ENCODE peak calls at places on chromosome 20, in six cellular contexts. F, X, B, M, N and U are unnamed samples.

GRCh38 chr20:46167080-46167479 is 49.0 kb downstream of the CD40 start:
- DNase-seq in F (no peak), X (no peak), B (no peak), M (no peak), N (no peak), U (no peak)

GRCh38 chr20:58800134-58800650 is 50.5 kb downstream of the GNAS-AS1 start:
- DNase-seq in F (peak; percentile 80), X (no peak), B (no peak), M (no peak), N (no peak), U (no peak)

GRCh38 chr20:40452758-40453157 is 236.3 kb downstream of the MAFB start:
- DNase-seq in F (no peak), X (no peak), B (no peak), M (no peak), N (no peak), U (no peak)

GRCh38 chr20:1712634-1713625 is 55.4 kb upstream of the SIRPG start:
- DNase-seq in F (no peak), X (no peak), B (no peak), M (no peak), N (peak; percentile 41), U (no peak)

GRCh38 chr20:58518387-58518786 is 3.2 kb upstream of the APCDD1L start:
- DNase-seq in F (no peak), X (no peak), B (no peak), M (no peak), N (no peak), U (no peak)

GRCh38 chr20:32436968-32437367 is 78.8 kb downstream of the ASXL1 start:
- DNase-seq in F (peak; percentile 15), X (no peak), B (no peak), M (no peak), N (no peak), U (no peak)

GRCh38 chr20:32777177-32777956 is 15.2 kb downstream of the DNMT3B start:
- DNase-seq in F (peak; percentile 30), X (no peak), B (no peak), M (no peak), N (no peak), U (no peak)

GRCh38 chr20:2465100-2465499 is 5.5 kb downstream of the SNRPB start:
- DNase-seq in F (no peak), X (no peak), B (no peak), M (no peak), N (no peak), U (no peak)

GRCh38 chr20:50794846-50795634 is at the start of gene BCAS4:
- DNase-seq in F (peak; percentile 99), X (peak; percentile 97), B (peak; percentile 77), M (peak; percentile 61), N (peak; percentile 79), U (peak; percentile 67)

GRCh38 chr20:31933698-31934097 is 18.1 kb downstream of the PDRG1 start:
- DNase-seq in F (no peak), X (no peak), B (no peak), M (no peak), N (peak; percentile 40), U (peak; percentile 22)

GRCh38 chr20:13325033-13325432 is 104.0 kb downstream of the ISM1 start:
- DNase-seq in F (peak; percentile 62), X (no peak), B (no peak), M (peak; percentile 37), N (peak; percentile 40), U (peak; percentile 51)

GRCh38 chr20:20568604-20569205 is 143.7 kb downstream of the RALGAPA2 start:
- DNase-seq in F (peak; percentile 7), X (no peak), B (peak; percentile 51), M (no peak), N (peak; percentile 60), U (peak; percentile 49)

GRCh38 chr20:29690274-29690673 is 1567.2 kb upstream of the DEFB115 start:
- DNase-seq in F (no peak), X (no peak), B (no peak), M (no peak), N (no peak), U (no peak)

GRCh38 chr20:59158673-59159072 is 4.9 kb upstream of the ZNF831 start:
- DNase-seq in F (no peak), X (no peak), B (no peak), M (no peak), N (no peak), U (no peak)

GRCh38 chr20:60046011-60046413 is 87.8 kb downstream of the CDH26 start:
- DNase-seq in F (no peak), X (no peak), B (no peak), M (peak; percentile 77), N (peak; percentile 14), U (no peak)

GRCh38 chr20:57653910-57654309 is 33.7 kb upstream of the ZBP1 start:
- DNase-seq in F (no peak), X (no peak), B (no peak), M (no peak), N (no peak), U (no peak)